ENCODE peak calls at places on chromosome 1, in nine cellular contexts. One of them, this sample, is unnamed.
A peak's percentile ranks its signal among the peaks of the same experiment; 100 is the strongest.

GRCh38 chr1:186722711-186723309 is 42.6 kb upstream of the PTGS2 start:
- DNase-seq in naive B cell: no peak
- DNase-seq in frontal cortex: no peak
- DNase-seq in IMR-90: peak; percentile 52
- DNase-seq in endodermal cell: no peak
- DNase-seq in neural crest cell: no peak
- DNase-seq in foreskin fibroblast: peak; percentile 66
- DNase-seq in effector CD4-positive, alpha-beta T cell: no peak
- DNase-seq in SW480: peak; percentile 11
- DNase-seq in this sample: peak; percentile 70

GRCh38 chr1:214824758-214825157 is 221.8 kb downstream of the CENPF start:
- DNase-seq in naive B cell: no peak
- DNase-seq in frontal cortex: no peak
- DNase-seq in IMR-90: no peak
- DNase-seq in endodermal cell: no peak
- DNase-seq in neural crest cell: no peak
- DNase-seq in foreskin fibroblast: peak; percentile 62
- DNase-seq in effector CD4-positive, alpha-beta T cell: no peak
- DNase-seq in SW480: no peak
- DNase-seq in this sample: peak; percentile 23

GRCh38 chr1:162689745-162690671 is 57.7 kb downstream of the DDR2 start:
- DNase-seq in naive B cell: no peak
- DNase-seq in frontal cortex: no peak
- DNase-seq in IMR-90: peak; percentile 36
- DNase-seq in endodermal cell: no peak
- DNase-seq in neural crest cell: no peak
- DNase-seq in foreskin fibroblast: peak; percentile 57
- DNase-seq in effector CD4-positive, alpha-beta T cell: no peak
- DNase-seq in SW480: no peak
- DNase-seq in this sample: peak; percentile 48

GRCh38 chr1:229889031-229889517 is 178.0 kb upstream of the GALNT2 start:
- DNase-seq in naive B cell: no peak
- DNase-seq in frontal cortex: no peak
- DNase-seq in IMR-90: no peak
- DNase-seq in endodermal cell: no peak
- DNase-seq in neural crest cell: no peak
- DNase-seq in foreskin fibroblast: no peak
- DNase-seq in effector CD4-positive, alpha-beta T cell: no peak
- DNase-seq in SW480: no peak
- DNase-seq in this sample: no peak

GRCh38 chr1:8763888-8764287 is 53.6 kb downstream of the RERE start:
- DNase-seq in naive B cell: peak; percentile 5
- DNase-seq in frontal cortex: no peak
- DNase-seq in IMR-90: peak; percentile 9
- DNase-seq in endodermal cell: peak; percentile 78
- DNase-seq in neural crest cell: no peak
- DNase-seq in foreskin fibroblast: no peak
- DNase-seq in effector CD4-positive, alpha-beta T cell: no peak
- DNase-seq in SW480: no peak
- DNase-seq in this sample: no peak

GRCh38 chr1:199064971-199065370 is 426.1 kb downstream of the PTPRC start:
- DNase-seq in naive B cell: no peak
- DNase-seq in frontal cortex: no peak
- DNase-seq in IMR-90: no peak
- DNase-seq in endodermal cell: no peak
- DNase-seq in neural crest cell: no peak
- DNase-seq in foreskin fibroblast: no peak
- DNase-seq in effector CD4-positive, alpha-beta T cell: no peak
- DNase-seq in SW480: no peak
- DNase-seq in this sample: no peak

GRCh38 chr1:60427194-60427593 is 353.6 kb upstream of the C1orf87 start:
- DNase-seq in naive B cell: no peak
- DNase-seq in frontal cortex: no peak
- DNase-seq in IMR-90: no peak
- DNase-seq in endodermal cell: no peak
- DNase-seq in neural crest cell: no peak
- DNase-seq in foreskin fibroblast: peak; percentile 38
- DNase-seq in effector CD4-positive, alpha-beta T cell: no peak
- DNase-seq in SW480: no peak
- DNase-seq in this sample: peak; percentile 41

GRCh38 chr1:58909162-58909560 is 125.3 kb upstream of the JUN start:
- DNase-seq in naive B cell: no peak
- DNase-seq in frontal cortex: no peak
- DNase-seq in IMR-90: peak; percentile 84
- DNase-seq in endodermal cell: no peak
- DNase-seq in neural crest cell: no peak
- DNase-seq in foreskin fibroblast: peak; percentile 91
- DNase-seq in effector CD4-positive, alpha-beta T cell: no peak
- DNase-seq in SW480: no peak
- DNase-seq in this sample: peak; percentile 77

GRCh38 chr1:228076796-228077430 is 5.6 kb upstream of the ARF1 start:
- DNase-seq in naive B cell: no peak
- DNase-seq in frontal cortex: no peak
- DNase-seq in IMR-90: no peak
- DNase-seq in endodermal cell: no peak
- DNase-seq in neural crest cell: no peak
- DNase-seq in foreskin fibroblast: no peak
- DNase-seq in effector CD4-positive, alpha-beta T cell: no peak
- DNase-seq in SW480: no peak
- DNase-seq in this sample: no peak

GRCh38 chr1:215744419-215744818 is 177.3 kb downstream of the KCTD3 start:
- DNase-seq in naive B cell: no peak
- DNase-seq in frontal cortex: no peak
- DNase-seq in IMR-90: peak; percentile 65
- DNase-seq in endodermal cell: no peak
- DNase-seq in neural crest cell: no peak
- DNase-seq in foreskin fibroblast: peak; percentile 8
- DNase-seq in effector CD4-positive, alpha-beta T cell: no peak
- DNase-seq in SW480: no peak
- DNase-seq in this sample: peak; percentile 18

GRCh38 chr1:109615879-109616278 is 3.5 kb downstream of the GNAT2 start:
- DNase-seq in naive B cell: peak; percentile 62
- DNase-seq in frontal cortex: no peak
- DNase-seq in IMR-90: peak; percentile 46
- DNase-seq in endodermal cell: peak; percentile 34
- DNase-seq in neural crest cell: no peak
- DNase-seq in foreskin fibroblast: no peak
- DNase-seq in effector CD4-positive, alpha-beta T cell: no peak
- DNase-seq in SW480: no peak
- DNase-seq in this sample: no peak

GRCh38 chr1:29145739-29146437 is 22.2 kb upstream of the TMEM200B start:
- DNase-seq in naive B cell: no peak
- DNase-seq in frontal cortex: no peak
- DNase-seq in IMR-90: peak; percentile 95
- DNase-seq in endodermal cell: no peak
- DNase-seq in neural crest cell: no peak
- DNase-seq in foreskin fibroblast: peak; percentile 79
- DNase-seq in effector CD4-positive, alpha-beta T cell: no peak
- DNase-seq in SW480: no peak
- DNase-seq in this sample: peak; percentile 84

GRCh38 chr1:212791261-212791675 is 309 bp downstream of the NSL1 start:
- DNase-seq in naive B cell: no peak
- DNase-seq in frontal cortex: peak; percentile 44
- DNase-seq in IMR-90: peak; percentile 65
- DNase-seq in endodermal cell: no peak
- DNase-seq in neural crest cell: no peak
- DNase-seq in foreskin fibroblast: peak; percentile 91
- DNase-seq in effector CD4-positive, alpha-beta T cell: no peak
- DNase-seq in SW480: peak; percentile 69
- DNase-seq in this sample: peak; percentile 81

GRCh38 chr1:2783435-2784397 is 17.8 kb downstream of the TTC34 start:
- DNase-seq in naive B cell: no peak
- DNase-seq in frontal cortex: no peak
- DNase-seq in IMR-90: no peak
- DNase-seq in endodermal cell: peak; percentile 17
- DNase-seq in neural crest cell: no peak
- DNase-seq in foreskin fibroblast: no peak
- DNase-seq in effector CD4-positive, alpha-beta T cell: no peak
- DNase-seq in SW480: peak; percentile 40
- DNase-seq in this sample: no peak

GRCh38 chr1:167501513-167502191 is 16.7 kb downstream of the CD247 start:
- DNase-seq in naive B cell: no peak
- DNase-seq in frontal cortex: no peak
- DNase-seq in IMR-90: no peak
- DNase-seq in endodermal cell: no peak
- DNase-seq in neural crest cell: no peak
- DNase-seq in foreskin fibroblast: no peak
- DNase-seq in effector CD4-positive, alpha-beta T cell: no peak
- DNase-seq in SW480: no peak
- DNase-seq in this sample: no peak

GRCh38 chr1:45836451-45836850 is 33.0 kb downstream of the MAST2 start:
- DNase-seq in naive B cell: no peak
- DNase-seq in frontal cortex: no peak
- DNase-seq in IMR-90: no peak
- DNase-seq in endodermal cell: no peak
- DNase-seq in neural crest cell: no peak
- DNase-seq in foreskin fibroblast: no peak
- DNase-seq in effector CD4-positive, alpha-beta T cell: no peak
- DNase-seq in SW480: no peak
- DNase-seq in this sample: no peak

GRCh38 chr1:89971600-89971999 is 23.3 kb upstream of the ZNF326 start:
- DNase-seq in naive B cell: no peak
- DNase-seq in frontal cortex: no peak
- DNase-seq in IMR-90: peak; percentile 44
- DNase-seq in endodermal cell: no peak
- DNase-seq in neural crest cell: no peak
- DNase-seq in foreskin fibroblast: peak; percentile 29
- DNase-seq in effector CD4-positive, alpha-beta T cell: no peak
- DNase-seq in SW480: no peak
- DNase-seq in this sample: no peak

GRCh38 chr1:160429125-160429551 is 28.8 kb downstream of the VANGL2 start:
- DNase-seq in naive B cell: no peak
- DNase-seq in frontal cortex: no peak
- DNase-seq in IMR-90: no peak
- DNase-seq in endodermal cell: no peak
- DNase-seq in neural crest cell: no peak
- DNase-seq in foreskin fibroblast: no peak
- DNase-seq in effector CD4-positive, alpha-beta T cell: no peak
- DNase-seq in SW480: no peak
- DNase-seq in this sample: no peak

GRCh38 chr1:19661721-19662228 is 2.9 kb upstream of the HTR6 start:
- DNase-seq in naive B cell: no peak
- DNase-seq in frontal cortex: no peak
- DNase-seq in IMR-90: peak; percentile 52
- DNase-seq in endodermal cell: no peak
- DNase-seq in neural crest cell: peak; percentile 37
- DNase-seq in foreskin fibroblast: peak; percentile 73
- DNase-seq in effector CD4-positive, alpha-beta T cell: peak; percentile 51
- DNase-seq in SW480: peak; percentile 44
- DNase-seq in this sample: peak; percentile 79

GRCh38 chr1:197618065-197618464 is 157.2 kb downstream of the DENND1B start:
- DNase-seq in naive B cell: no peak
- DNase-seq in frontal cortex: no peak
- DNase-seq in IMR-90: peak; percentile 34
- DNase-seq in endodermal cell: no peak
- DNase-seq in neural crest cell: no peak
- DNase-seq in foreskin fibroblast: no peak
- DNase-seq in effector CD4-positive, alpha-beta T cell: no peak
- DNase-seq in SW480: no peak
- DNase-seq in this sample: peak; percentile 48

GRCh38 chr1:7339014-7339413 is 432.1 kb upstream of the VAMP3 start:
- DNase-seq in naive B cell: no peak
- DNase-seq in frontal cortex: no peak
- DNase-seq in IMR-90: peak; percentile 46
- DNase-seq in endodermal cell: no peak
- DNase-seq in neural crest cell: no peak
- DNase-seq in foreskin fibroblast: no peak
- DNase-seq in effector CD4-positive, alpha-beta T cell: no peak
- DNase-seq in SW480: no peak
- DNase-seq in this sample: no peak

GRCh38 chr1:37763791-37764741 is 854 bp downstream of the EPHA10 start:
- DNase-seq in naive B cell: no peak
- DNase-seq in frontal cortex: no peak
- DNase-seq in IMR-90: peak; percentile 37
- DNase-seq in endodermal cell: peak; percentile 95
- DNase-seq in neural crest cell: peak; percentile 81
- DNase-seq in foreskin fibroblast: peak; percentile 68
- DNase-seq in effector CD4-positive, alpha-beta T cell: no peak
- DNase-seq in SW480: no peak
- DNase-seq in this sample: peak; percentile 45

This sample was measured in fibroblast of the aortic adventitia.